ENCODE peak calls at places on chromosomes 7 and 10, in six cellular contexts. One of them, this sample, is unnamed.

GRCh38 chr7:130956417-130957139 is 222.6 kb upstream of the KLF14 start:
- DNase-seq in ELF-1: no peak
- DNase-seq in cardiac muscle cell: no peak
- DNase-seq in AG09319: no peak
- DNase-seq in stimulated activated CD4-positive, alpha-beta T cell treated with anti-CD3 and anti-CD28 coated beads, Interleukin-4, amount 100 ng/mL, for 4 hours: no peak
- DNase-seq in neural crest cell: no peak
- DNase-seq in this sample: no peak

GRCh38 chr7:39353615-39354376 is 212.4 kb upstream of the YAE1 start:
- DNase-seq in ELF-1: peak
- DNase-seq in cardiac muscle cell: peak
- DNase-seq in AG09319: no peak
- DNase-seq in stimulated activated CD4-positive, alpha-beta T cell treated with anti-CD3 and anti-CD28 coated beads, Interleukin-4, amount 100 ng/mL, for 4 hours: no peak
- DNase-seq in neural crest cell: peak
- DNase-seq in this sample: no peak

GRCh38 chr7:80286611-80287010 is 152.0 kb downstream of the GNAI1 start:
- DNase-seq in ELF-1: no peak
- DNase-seq in cardiac muscle cell: no peak
- DNase-seq in AG09319: no peak
- DNase-seq in stimulated activated CD4-positive, alpha-beta T cell treated with anti-CD3 and anti-CD28 coated beads, Interleukin-4, amount 100 ng/mL, for 4 hours: no peak
- DNase-seq in neural crest cell: no peak
- DNase-seq in this sample: no peak

GRCh38 chr10:100009793-100010676 is at the start of gene DNMBP:
- DNase-seq in ELF-1: peak
- DNase-seq in cardiac muscle cell: peak
- DNase-seq in AG09319: no peak
- DNase-seq in stimulated activated CD4-positive, alpha-beta T cell treated with anti-CD3 and anti-CD28 coated beads, Interleukin-4, amount 100 ng/mL, for 4 hours: peak
- DNase-seq in neural crest cell: peak
- DNase-seq in this sample: peak

GRCh38 chr7:128168667-128169210 is 72.3 kb upstream of the LEP start:
- DNase-seq in ELF-1: peak
- DNase-seq in cardiac muscle cell: peak
- DNase-seq in AG09319: no peak
- DNase-seq in stimulated activated CD4-positive, alpha-beta T cell treated with anti-CD3 and anti-CD28 coated beads, Interleukin-4, amount 100 ng/mL, for 4 hours: no peak
- DNase-seq in neural crest cell: peak
- DNase-seq in this sample: no peak

GRCh38 chr7:50696810-50697582 is 85.7 kb downstream of the GRB10 start:
- DNase-seq in ELF-1: no peak
- DNase-seq in cardiac muscle cell: peak
- DNase-seq in AG09319: no peak
- DNase-seq in stimulated activated CD4-positive, alpha-beta T cell treated with anti-CD3 and anti-CD28 coated beads, Interleukin-4, amount 100 ng/mL, for 4 hours: no peak
- DNase-seq in neural crest cell: no peak
- DNase-seq in this sample: no peak

GRCh38 chr10:49539320-49539885 is 482 bp upstream of the ERCC6 start:
- DNase-seq in ELF-1: peak
- DNase-seq in cardiac muscle cell: peak
- DNase-seq in AG09319: no peak
- DNase-seq in stimulated activated CD4-positive, alpha-beta T cell treated with anti-CD3 and anti-CD28 coated beads, Interleukin-4, amount 100 ng/mL, for 4 hours: peak
- DNase-seq in neural crest cell: peak
- DNase-seq in this sample: no peak

GRCh38 chr7:12729112-12729511 is 41.7 kb downstream of the ARL4A start:
- DNase-seq in ELF-1: peak
- DNase-seq in cardiac muscle cell: peak
- DNase-seq in AG09319: no peak
- DNase-seq in stimulated activated CD4-positive, alpha-beta T cell treated with anti-CD3 and anti-CD28 coated beads, Interleukin-4, amount 100 ng/mL, for 4 hours: no peak
- DNase-seq in neural crest cell: no peak
- DNase-seq in this sample: no peak

GRCh38 chr10:110704070-110704469 is 59.9 kb downstream of the RBM20 start:
- DNase-seq in ELF-1: no peak
- DNase-seq in cardiac muscle cell: no peak
- DNase-seq in AG09319: no peak
- DNase-seq in stimulated activated CD4-positive, alpha-beta T cell treated with anti-CD3 and anti-CD28 coated beads, Interleukin-4, amount 100 ng/mL, for 4 hours: no peak
- DNase-seq in neural crest cell: no peak
- DNase-seq in this sample: no peak

GRCh38 chr10:70908426-70909296 is 20.3 kb upstream of the PCBD1 start:
- DNase-seq in ELF-1: no peak
- DNase-seq in cardiac muscle cell: no peak
- DNase-seq in AG09319: no peak
- DNase-seq in stimulated activated CD4-positive, alpha-beta T cell treated with anti-CD3 and anti-CD28 coated beads, Interleukin-4, amount 100 ng/mL, for 4 hours: no peak
- DNase-seq in neural crest cell: no peak
- DNase-seq in this sample: no peak

GRCh38 chr7:36490335-36490940 is 100.8 kb downstream of the ANLN start:
- DNase-seq in ELF-1: no peak
- DNase-seq in cardiac muscle cell: peak
- DNase-seq in AG09319: no peak
- DNase-seq in stimulated activated CD4-positive, alpha-beta T cell treated with anti-CD3 and anti-CD28 coated beads, Interleukin-4, amount 100 ng/mL, for 4 hours: no peak
- DNase-seq in neural crest cell: no peak
- DNase-seq in this sample: no peak

GRCh38 chr7:91636129-91636724 is 244.3 kb downstream of the MTERF1 start:
- DNase-seq in ELF-1: peak
- DNase-seq in cardiac muscle cell: peak
- DNase-seq in AG09319: no peak
- DNase-seq in stimulated activated CD4-positive, alpha-beta T cell treated with anti-CD3 and anti-CD28 coated beads, Interleukin-4, amount 100 ng/mL, for 4 hours: no peak
- DNase-seq in neural crest cell: peak
- DNase-seq in this sample: no peak

GRCh38 chr7:120190566-120190965 is 82.4 kb upstream of the KCND2 start:
- DNase-seq in ELF-1: peak
- DNase-seq in cardiac muscle cell: no peak
- DNase-seq in AG09319: no peak
- DNase-seq in stimulated activated CD4-positive, alpha-beta T cell treated with anti-CD3 and anti-CD28 coated beads, Interleukin-4, amount 100 ng/mL, for 4 hours: no peak
- DNase-seq in neural crest cell: no peak
- DNase-seq in this sample: no peak

GRCh38 chr7:154765118-154765517 is 237.8 kb downstream of the PAXIP1 start:
- DNase-seq in ELF-1: no peak
- DNase-seq in cardiac muscle cell: no peak
- DNase-seq in AG09319: no peak
- DNase-seq in stimulated activated CD4-positive, alpha-beta T cell treated with anti-CD3 and anti-CD28 coated beads, Interleukin-4, amount 100 ng/mL, for 4 hours: no peak
- DNase-seq in neural crest cell: no peak
- DNase-seq in this sample: no peak

GRCh38 chr10:63409465-63410027 is 56.2 kb downstream of the JMJD1C start:
- DNase-seq in ELF-1: no peak
- DNase-seq in cardiac muscle cell: peak
- DNase-seq in AG09319: no peak
- DNase-seq in stimulated activated CD4-positive, alpha-beta T cell treated with anti-CD3 and anti-CD28 coated beads, Interleukin-4, amount 100 ng/mL, for 4 hours: no peak
- DNase-seq in neural crest cell: no peak
- DNase-seq in this sample: no peak

GRCh38 chr7:42167206-42167913 is 69.6 kb downstream of the GLI3 start:
- DNase-seq in ELF-1: no peak
- DNase-seq in cardiac muscle cell: no peak
- DNase-seq in AG09319: no peak
- DNase-seq in stimulated activated CD4-positive, alpha-beta T cell treated with anti-CD3 and anti-CD28 coated beads, Interleukin-4, amount 100 ng/mL, for 4 hours: no peak
- DNase-seq in neural crest cell: no peak
- DNase-seq in this sample: no peak

GRCh38 chr7:44977956-44978355 is 859 bp downstream of the MYO1G start:
- DNase-seq in ELF-1: no peak
- DNase-seq in cardiac muscle cell: no peak
- DNase-seq in AG09319: no peak
- DNase-seq in stimulated activated CD4-positive, alpha-beta T cell treated with anti-CD3 and anti-CD28 coated beads, Interleukin-4, amount 100 ng/mL, for 4 hours: no peak
- DNase-seq in neural crest cell: no peak
- DNase-seq in this sample: no peak

GRCh38 chr7:77679608-77680007 is 16.7 kb upstream of the RSBN1L start:
- DNase-seq in ELF-1: no peak
- DNase-seq in cardiac muscle cell: no peak
- DNase-seq in AG09319: no peak
- DNase-seq in stimulated activated CD4-positive, alpha-beta T cell treated with anti-CD3 and anti-CD28 coated beads, Interleukin-4, amount 100 ng/mL, for 4 hours: no peak
- DNase-seq in neural crest cell: no peak
- DNase-seq in this sample: no peak

GRCh38 chr7:1541431-1542162 is 11.1 kb downstream of the MAFK start:
- DNase-seq in ELF-1: no peak
- DNase-seq in cardiac muscle cell: no peak
- DNase-seq in AG09319: no peak
- DNase-seq in stimulated activated CD4-positive, alpha-beta T cell treated with anti-CD3 and anti-CD28 coated beads, Interleukin-4, amount 100 ng/mL, for 4 hours: no peak
- DNase-seq in neural crest cell: no peak
- DNase-seq in this sample: peak

GRCh38 chr10:68559872-68560200 is 301 bp upstream of the TET1 start:
- DNase-seq in ELF-1: no peak
- DNase-seq in cardiac muscle cell: no peak
- DNase-seq in AG09319: no peak
- DNase-seq in stimulated activated CD4-positive, alpha-beta T cell treated with anti-CD3 and anti-CD28 coated beads, Interleukin-4, amount 100 ng/mL, for 4 hours: peak
- DNase-seq in neural crest cell: no peak
- DNase-seq in this sample: no peak

GRCh38 chr7:157560710-157561522 is 224.1 kb downstream of the DNAJB6 start:
- DNase-seq in ELF-1: no peak
- DNase-seq in cardiac muscle cell: no peak
- DNase-seq in AG09319: no peak
- DNase-seq in stimulated activated CD4-positive, alpha-beta T cell treated with anti-CD3 and anti-CD28 coated beads, Interleukin-4, amount 100 ng/mL, for 4 hours: no peak
- DNase-seq in neural crest cell: no peak
- DNase-seq in this sample: no peak

GRCh38 chr7:130884437-130885417 is 150.7 kb upstream of the KLF14 start:
- DNase-seq in ELF-1: peak
- DNase-seq in cardiac muscle cell: peak
- DNase-seq in AG09319: no peak
- DNase-seq in stimulated activated CD4-positive, alpha-beta T cell treated with anti-CD3 and anti-CD28 coated beads, Interleukin-4, amount 100 ng/mL, for 4 hours: no peak
- DNase-seq in neural crest cell: no peak
- DNase-seq in this sample: no peak

GRCh38 chr7:26061340-26062239 is 90.4 kb upstream of the NFE2L3 start:
- DNase-seq in ELF-1: peak
- DNase-seq in cardiac muscle cell: peak
- DNase-seq in AG09319: no peak
- DNase-seq in stimulated activated CD4-positive, alpha-beta T cell treated with anti-CD3 and anti-CD28 coated beads, Interleukin-4, amount 100 ng/mL, for 4 hours: peak
- DNase-seq in neural crest cell: peak
- DNase-seq in this sample: peak

GRCh38 chr7:106462365-106462859 is 177.6 kb upstream of the NAMPT start:
- DNase-seq in ELF-1: no peak
- DNase-seq in cardiac muscle cell: peak
- DNase-seq in AG09319: no peak
- DNase-seq in stimulated activated CD4-positive, alpha-beta T cell treated with anti-CD3 and anti-CD28 coated beads, Interleukin-4, amount 100 ng/mL, for 4 hours: no peak
- DNase-seq in neural crest cell: peak
- DNase-seq in this sample: peak

GRCh38 chr10:79292789-79293746 is 54.2 kb upstream of the PPIF start:
- DNase-seq in ELF-1: peak
- DNase-seq in cardiac muscle cell: no peak
- DNase-seq in AG09319: no peak
- DNase-seq in stimulated activated CD4-positive, alpha-beta T cell treated with anti-CD3 and anti-CD28 coated beads, Interleukin-4, amount 100 ng/mL, for 4 hours: peak
- DNase-seq in neural crest cell: no peak
- DNase-seq in this sample: no peak